ENCODE peak calls at places on chromosomes 2 and 18, in four cellular contexts. S is gastrocnemius medialis, M is tibial artery, Z is adrenal gland. A is an unnamed sample.

GRCh38 chr2:230018153-230018552 is 50.6 kb downstream of the SLC16A14 start:
- DNase-seq in S (no peak), M (no peak), Z (no peak), A (no peak)

GRCh38 chr18:21571763-21572162 is 28.7 kb downstream of the ESCO1 start:
- DNase-seq in Z (no peak), M (no peak), S (no peak), A (no peak)

GRCh38 chr18:808086-808485 is 4.0 kb downstream of the YES1 start:
- DNase-seq in M (no peak), S (peak), Z (no peak), A (no peak)

GRCh38 chr18:50091495-50092249 is 103.3 kb downstream of the MYO5B start:
- DNase-seq in M (no peak), Z (no peak), S (no peak), A (no peak)

GRCh38 chr2:28495551-28496284 is at the start of gene PLB1:
- DNase-seq in M (no peak), Z (no peak), S (no peak), A (no peak)

GRCh38 chr2:119263025-119263424 is 39.4 kb downstream of the STEAP3 start:
- DNase-seq in M (no peak), Z (no peak), S (no peak), A (no peak)

GRCh38 chr18:54776282-54776977 is 51.8 kb upstream of the RAB27B start:
- DNase-seq in Z (no peak), M (peak), S (peak), A (no peak)

GRCh38 chr2:74179063-74179865 is 585 bp upstream of the MOB1A start:
- DNase-seq in S (no peak), Z (no peak), M (no peak), A (no peak)

GRCh38 chr18:12652861-12653401 is 5.0 kb downstream of the SPIRE1 start:
- DNase-seq in Z (peak), S (peak), M (no peak), A (no peak)

GRCh38 chr2:184890311-184890710 is 292.0 kb downstream of the ZNF804A start:
- DNase-seq in M (no peak), S (no peak), Z (no peak), A (no peak)

GRCh38 chr2:33810046-33810835 is 211.1 kb upstream of the FAM98A start:
- DNase-seq in M (no peak), S (no peak), Z (no peak), A (no peak)

GRCh38 chr2:121721926-121722325 is 14.7 kb downstream of the NIFK start:
- DNase-seq in Z (no peak), M (no peak), S (no peak), A (no peak)

GRCh38 chr2:109487237-109487869 is 126.4 kb downstream of the SEPTIN10 start:
- DNase-seq in M (no peak), Z (no peak), S (no peak), A (no peak)

GRCh38 chr2:179020156-179020750 is 29.7 kb downstream of the CCDC141 start:
- DNase-seq in Z (no peak), S (peak), M (no peak), A (no peak)

GRCh38 chr18:47893939-47894699 is 36.3 kb downstream of the SMAD2 start:
- DNase-seq in Z (no peak), M (no peak), S (no peak), A (no peak)

GRCh38 chr2:169716938-169717690 is 16.5 kb upstream of the KLHL23 start:
- DNase-seq in S (no peak), Z (no peak), M (no peak), A (peak)

GRCh38 chr2:30197570-30197969 is 33.8 kb upstream of the LBH start:
- DNase-seq in Z (no peak), M (no peak), S (no peak), A (no peak)

GRCh38 chr18:43970656-43971055 is 693.4 kb upstream of the SYT4 start:
- DNase-seq in S (no peak), Z (no peak), M (no peak), A (no peak)

GRCh38 chr18:39591647-39592046 is 2026.0 kb upstream of the CELF4 start:
- DNase-seq in Z (no peak), S (no peak), M (no peak), A (no peak)

GRCh38 chr2:240320561-240321091 is 114.8 kb upstream of the GPC1 start:
- DNase-seq in M (no peak), S (no peak), Z (no peak), A (no peak)

GRCh38 chr2:159072795-159073194 is 104.4 kb downstream of the TANC1 start:
- DNase-seq in M (no peak), S (no peak), Z (no peak), A (no peak)

GRCh38 chr2:164692114-164692513 is 70.8 kb upstream of the GRB14 start:
- DNase-seq in S (no peak), Z (no peak), M (no peak), A (no peak)

GRCh38 chr2:191501390-191502168 is 176.4 kb upstream of the NABP1 start:
- DNase-seq in M (no peak), S (no peak), Z (no peak), A (no peak)

GRCh38 chr2:55910077-55910476 is 13.5 kb downstream of the EFEMP1 start:
- DNase-seq in Z (no peak), S (no peak), M (no peak), A (no peak)

GRCh38 chr2:24546668-24547067 is 55.6 kb downstream of the NCOA1 start:
- DNase-seq in S (no peak), Z (no peak), M (no peak), A (no peak)

GRCh38 chr2:159551811-159552210 is 64.5 kb downstream of the BAZ2B start:
- DNase-seq in S (no peak), Z (no peak), M (no peak), A (no peak)

GRCh38 chr2:240800241-240800640 is 19.8 kb downstream of the KIF1A start:
- DNase-seq in M (peak), S (no peak), Z (no peak), A (no peak)

GRCh38 chr2:76870581-76870980 is 651.6 kb downstream of the LRRTM4 start:
- DNase-seq in M (no peak), Z (no peak), S (no peak), A (no peak)

GRCh38 chr2:163231666-163232065 is 393.1 kb upstream of the KCNH7 start:
- DNase-seq in Z (no peak), S (no peak), M (no peak), A (no peak)

GRCh38 chr2:41216978-41217377 is 765.1 kb upstream of the SLC8A1 start:
- DNase-seq in Z (no peak), M (no peak), S (no peak), A (no peak)

GRCh38 chr18:3248062-3248669 is 565 bp downstream of the MYL12A start:
- DNase-seq in M (no peak), S (peak), Z (no peak), A (no peak)

GRCh38 chr2:9703701-9704221 is 73.0 kb upstream of the YWHAQ start:
- DNase-seq in S (no peak), Z (no peak), M (no peak), A (no peak)

GRCh38 chr18:54222922-54223567 is 1.4 kb downstream of the MBD2 start:
- DNase-seq in Z (no peak), S (no peak), M (no peak), A (peak)

GRCh38 chr2:100757621-100758394 is 62.1 kb upstream of the NPAS2 start:
- DNase-seq in S (no peak), Z (no peak), M (no peak), A (no peak)

GRCh38 chr2:48140586-48140985 is 234.3 kb upstream of the FBXO11 start:
- DNase-seq in Z (no peak), S (no peak), M (no peak), A (no peak)

GRCh38 chr2:233831861-233832260 is 22.5 kb downstream of the HJURP start:
- DNase-seq in S (no peak), M (no peak), Z (no peak), A (no peak)

GRCh38 chr2:97698530-97698929 is 14.8 kb upstream of the ZAP70 start:
- DNase-seq in S (no peak), M (no peak), Z (no peak), A (no peak)

GRCh38 chr2:39528701-39529100 is 91.6 kb upstream of the MAP4K3 start:
- DNase-seq in Z (no peak), M (no peak), S (no peak), A (no peak)

GRCh38 chr2:39524756-39525635 is 87.9 kb upstream of the MAP4K3 start:
- DNase-seq in M (no peak), Z (no peak), S (peak), A (no peak)

GRCh38 chr2:39523308-39524044 is 86.4 kb upstream of the MAP4K3 start:
- DNase-seq in S (peak), M (no peak), Z (no peak), A (no peak)

GRCh38 chr2:39524061-39524460 is 87.0 kb upstream of the MAP4K3 start:
- DNase-seq in M (no peak), Z (no peak), S (no peak), A (no peak)

GRCh38 chr2:39525636-39526412 is 88.7 kb upstream of the MAP4K3 start:
- DNase-seq in Z (no peak), S (no peak), M (no peak), A (no peak)
- H3K27ac ChIP-seq in Z (no peak), S (peak), M (peak), A (no peak)

GRCh38 chr2:128325665-128326181 is 7.1 kb upstream of the HS6ST1 start:
- DNase-seq in Z (no peak), M (no peak), S (peak), A (peak)
- H3K27ac ChIP-seq in Z (no peak), M (peak), S (peak), A (peak)

DNA sequence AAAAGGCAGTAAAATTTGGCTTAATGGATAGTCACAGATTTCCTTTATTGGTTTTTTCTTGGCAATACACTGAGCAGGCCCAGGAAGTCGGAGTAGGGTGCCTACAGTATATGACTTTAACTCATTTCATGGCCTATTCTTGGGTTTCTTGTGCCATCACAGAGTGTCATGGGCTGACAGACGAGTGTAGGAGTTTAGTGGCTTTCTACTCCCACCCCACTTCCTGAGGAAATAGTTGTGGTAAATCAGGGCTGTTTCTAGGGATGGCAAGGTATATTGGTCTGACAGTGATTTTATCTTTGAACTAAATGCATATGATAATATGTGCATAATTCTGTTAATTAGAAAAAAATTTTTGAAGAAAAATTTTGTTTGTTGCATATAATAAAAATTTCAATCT is 100.1 kb downstream of the PLCL1 start:
- DNase-seq in S (no peak), M (no peak), Z (no peak), A (no peak)
- H3K27ac ChIP-seq in S (no peak), M (no peak), Z (no peak), A (no peak)

GRCh38 chr18:25647404-25647803 is 295.4 kb upstream of the ZNF521 start:
- DNase-seq in S (no peak), Z (no peak), M (no peak), A (no peak)

GRCh38 chr18:25651553-25651952 is 299.6 kb upstream of the ZNF521 start:
- DNase-seq in Z (no peak), M (no peak), S (no peak), A (no peak)

GRCh38 chr18:25648724-25649260 is 296.8 kb upstream of the ZNF521 start:
- DNase-seq in M (no peak), S (no peak), Z (no peak), A (no peak)

GRCh38 chr18:25646971-25647370 is 295.0 kb upstream of the ZNF521 start:
- DNase-seq in Z (no peak), S (no peak), M (no peak), A (no peak)

GRCh38 chr18:25650201-25650941 is 298.4 kb upstream of the ZNF521 start:
- DNase-seq in M (no peak), S (no peak), Z (no peak), A (no peak)
- H3K27ac ChIP-seq in M (no peak), S (no peak), Z (no peak), A (no peak)

GRCh38 chr2:46328316-46328715 is 31.1 kb downstream of the EPAS1 start:
- DNase-seq in Z (no peak), M (no peak), S (no peak), A (no peak)

GRCh38 chr2:46329340-46329739 is 32.1 kb downstream of the EPAS1 start:
- DNase-seq in M (no peak), S (no peak), Z (no peak), A (no peak)

GRCh38 chr2:46331099-46331766 is 34.0 kb downstream of the EPAS1 start:
- DNase-seq in M (no peak), Z (no peak), S (no peak), A (no peak)

GRCh38 chr2:46327627-46328026 is 30.4 kb downstream of the EPAS1 start:
- DNase-seq in M (no peak), S (no peak), Z (no peak), A (no peak)

DNA sequence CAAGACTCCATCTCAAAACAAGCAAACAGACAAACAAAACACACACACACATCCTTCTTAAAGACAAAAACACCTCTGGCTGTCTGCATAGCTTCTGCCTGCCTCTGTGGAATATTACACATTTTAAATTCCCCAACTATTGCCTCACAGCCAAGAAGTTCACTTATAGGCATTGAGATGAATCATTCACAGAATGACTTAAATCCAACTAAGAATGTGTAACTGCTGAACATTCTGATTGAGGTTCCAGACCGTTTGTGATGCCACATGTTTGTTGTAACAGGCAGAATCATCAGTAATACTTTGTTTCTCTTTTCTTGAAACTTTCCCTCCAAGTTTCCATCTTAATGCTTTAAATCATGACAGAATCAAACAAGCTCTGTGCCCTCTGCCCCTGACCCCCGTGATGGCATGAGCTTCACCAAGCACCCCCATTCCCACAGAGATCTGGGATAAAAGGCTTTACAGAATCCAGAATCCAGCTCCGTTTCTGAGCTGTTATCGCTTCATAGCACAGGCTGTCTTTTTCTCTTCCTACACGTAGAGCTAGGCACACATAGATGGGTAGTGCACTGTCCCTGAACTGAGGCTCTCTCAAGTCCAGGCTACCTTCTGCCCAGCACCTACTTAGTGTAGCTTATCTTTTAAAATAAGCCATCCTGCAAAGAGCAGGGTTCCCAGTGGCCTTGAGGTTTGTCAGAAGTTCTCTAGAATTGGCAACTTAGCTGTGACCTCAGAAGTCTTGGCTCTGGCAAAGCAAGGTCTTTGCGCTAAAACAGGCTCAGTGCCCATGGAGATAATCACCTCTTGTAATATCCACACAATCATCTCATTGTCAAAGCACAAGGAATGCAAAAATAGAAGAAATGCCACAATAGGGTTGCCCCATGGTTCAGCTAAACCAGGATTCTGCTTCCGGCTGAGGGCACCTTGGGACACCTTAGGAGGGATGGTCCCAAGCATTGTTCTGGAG is 32.9 kb downstream of the EPAS1 start:
- DNase-seq in S (no peak), Z (no peak), M (no peak), A (no peak)
- H3K27ac ChIP-seq in S (peak), Z (peak), M (peak), A (no peak)

GRCh38 chr2:173118385-173118784 is 42.7 kb downstream of the MAP3K20 start:
- DNase-seq in S (no peak), M (no peak), Z (no peak), A (no peak)
- H3K27ac ChIP-seq in S (peak), M (no peak), Z (no peak), A (no peak)

GRCh38 chr2:235500110-235500760 is 6.4 kb downstream of the AGAP1 start:
- DNase-seq in S (no peak), M (no peak), Z (no peak), A (no peak)
- H3K27ac ChIP-seq in S (no peak), M (no peak), Z (no peak), A (no peak)

A was measured in prostate gland.